ENCODE peak calls at places on chromosome 9, in nine cellular contexts. B is HCT116, R is ovary, V is IMR-90, G is body of pancreas, J is kidney, H is breast epithelium, L is sigmoid colon, Q is GM12878. I is an unnamed sample. For H3K9me3, the result is how much of the 10 kb centered on the place peaks cover.

GRCh38 chr9:21506910-21507795 is 25.0 kb upstream of the IFNE start:
- DNase-seq in B (no peak), R (no peak), V (peak), G (peak), J (no peak), H (no peak), L (no peak), Q (no peak), I (no peak)

GRCh38 chr9:80191108-80191507 is 619.3 kb downstream of the TLE4 start:
- DNase-seq in B (no peak), R (no peak), V (peak), G (no peak), J (no peak), H (no peak), L (no peak), Q (no peak), I (no peak)

GRCh38 chr9:9352877-9353481 is 1259.8 kb downstream of the PTPRD start:
- DNase-seq in B (no peak), R (no peak), V (no peak), G (no peak), J (no peak), H (no peak), L (no peak), Q (no peak), I (no peak)

GRCh38 chr9:19085295-19085694 is 17.4 kb downstream of the HAUS6 start:
- DNase-seq in B (peak), R (no peak), V (no peak), G (no peak), J (no peak), H (no peak), L (no peak), Q (no peak), I (peak)

GRCh38 chr9:89996106-89996505 is 391.3 kb downstream of the GADD45G start:
- DNase-seq in B (no peak), R (no peak), V (no peak), G (no peak), J (no peak), H (peak), L (no peak), Q (no peak), I (no peak)

GRCh38 chr9:109031241-109031640 is 17.9 kb upstream of the CTNNAL1 start:
- DNase-seq in B (no peak), R (no peak), V (peak), G (no peak), J (no peak), H (no peak), L (no peak), Q (no peak), I (no peak)

GRCh38 chr9:133974631-133975341 is 17.3 kb downstream of the VAV2 start:
- DNase-seq in B (no peak), R (peak), V (no peak), G (peak), J (peak), H (no peak), L (peak), Q (no peak), I (no peak)

GRCh38 chr9:110343537-110343936 is 5.9 kb upstream of the TXNDC8 start:
- DNase-seq in B (no peak), R (no peak), V (no peak), G (no peak), J (no peak), H (no peak), L (no peak), Q (no peak), I (no peak)

GRCh38 chr9:102106446-102106845 is 368.0 kb upstream of the GRIN3A start:
- DNase-seq in B (no peak), R (no peak), V (no peak), G (no peak), J (no peak), H (no peak), L (no peak), Q (no peak), I (no peak)

GRCh38 chr9:100679834-100680233 is 102.0 kb downstream of the CAVIN4 start:
- DNase-seq in B (no peak), R (no peak), V (no peak), G (no peak), J (no peak), H (no peak), L (no peak), Q (no peak), I (no peak)

GRCh38 chr9:111529787-111530186 is 4.8 kb downstream of the ZNF483 start:
- DNase-seq in B (no peak), R (no peak), V (no peak), G (no peak), J (no peak), H (no peak), L (no peak), Q (no peak), I (no peak)

GRCh38 chr9:98375138-98375726 is 119.8 kb upstream of the TBC1D2 start:
- DNase-seq in B (no peak), R (no peak), V (peak), G (no peak), J (no peak), H (no peak), L (no peak), Q (no peak), I (no peak)

GRCh38 chr9:70594546-70594945 is 180.1 kb upstream of the KLF9 start:
- DNase-seq in B (no peak), R (no peak), V (no peak), G (no peak), J (no peak), H (no peak), L (no peak), Q (no peak), I (no peak)

GRCh38 chr9:131262327-131263032 is 13.8 kb downstream of the FAM78A start:
- DNase-seq in B (no peak), R (no peak), V (peak), G (no peak), J (no peak), H (no peak), L (no peak), Q (no peak), I (peak)

GRCh38 chr9:13804532-13804931 is 509.4 kb downstream of the NFIB start:
- DNase-seq in B (no peak), R (no peak), V (peak), G (no peak), J (no peak), H (no peak), L (no peak), Q (no peak), I (no peak)

GRCh38 chr9:19517202-19517942 is 108.6 kb downstream of the ACER2 start:
- DNase-seq in B (no peak), R (no peak), V (no peak), G (no peak), J (no peak), H (no peak), L (no peak), Q (no peak), I (no peak)

GRCh38 chr9:88697764-88698436 is 162.9 kb downstream of the NXNL2 start:
- DNase-seq in B (no peak), R (no peak), V (peak), G (no peak), J (no peak), H (no peak), L (no peak), Q (no peak), I (no peak)

GRCh38 chr9:114031948-114032688 is 46.0 kb downstream of the AMBP start:
- DNase-seq in B (no peak), R (no peak), V (no peak), G (no peak), J (no peak), H (peak), L (peak), Q (no peak), I (no peak)

GRCh38 chr9:113446323-113446740 is 17.2 kb upstream of the RGS3 start:
- DNase-seq in B (peak), R (no peak), V (peak), G (peak), J (no peak), H (no peak), L (no peak), Q (peak), I (peak)

GRCh38 chr9:16039103-16039987 is 486.5 kb downstream of the CCDC171 start:
- DNase-seq in B (peak), R (peak), V (peak), G (no peak), J (no peak), H (no peak), L (peak), Q (no peak), I (no peak)

GRCh38 chr9:123174079-123174478 is 94.3 kb downstream of the STRBP start:
- DNase-seq in B (no peak), R (no peak), V (no peak), G (no peak), J (no peak), H (no peak), L (no peak), Q (no peak), I (no peak)

GRCh38 chr9:99189186-99189585 is 32.6 kb downstream of the ALG2 start:
- DNase-seq in B (no peak), R (no peak), V (no peak), G (no peak), J (no peak), H (no peak), L (no peak), Q (no peak), I (no peak)

GRCh38 chr9:61674882-61675281 is 485.0 kb downstream of the SPATA31A7 start:
- DNase-seq in B (no peak), R (no peak), V (no peak), G (no peak), J (no peak), H (no peak), L (no peak), Q (no peak), I (no peak)
- H3K9me3 ChIP-seq in B (under half), R (under half), V (under half), G (under half), J (under half), H (under half), L (under half), Q (under half), I (under half)

GRCh38 chr9:104740596-104740995 is 6.9 kb upstream of the NIPSNAP3A start:
- DNase-seq in B (no peak), R (no peak), V (peak), G (no peak), J (no peak), H (no peak), L (no peak), Q (no peak), I (no peak)
- H3K4me3 ChIP-seq in B (no peak), R (no peak), V (no peak), G (no peak), J (no peak), H (no peak), L (no peak), Q (no peak), I (no peak)

DNA sequence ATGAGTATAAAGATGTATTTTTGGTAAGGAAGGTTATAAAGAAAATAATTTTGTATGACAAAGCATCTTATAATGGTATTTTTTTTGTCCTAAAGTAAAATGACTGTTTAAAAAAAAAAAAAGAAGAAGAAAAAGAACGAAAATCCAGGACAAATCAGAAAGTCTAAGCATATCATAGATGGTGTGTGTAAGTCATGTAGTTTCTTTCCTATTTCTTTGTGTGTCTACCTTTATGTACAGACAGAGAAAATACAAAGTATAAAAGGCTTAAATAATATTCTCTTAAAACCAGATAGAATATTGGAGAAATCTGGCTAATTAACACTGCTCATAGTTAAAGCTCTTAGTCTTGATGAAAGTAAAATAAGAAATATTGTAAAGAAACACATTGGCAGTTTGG is 7.7 kb downstream of the RIGI start:
- DNase-seq in B (no peak), R (no peak), V (no peak), G (no peak), J (no peak), H (no peak), L (no peak), Q (no peak), I (no peak)
- H3K9me3 ChIP-seq in B (under half), R (under half), V (under half), G (under half), J (under half), H (under half), L (under half), Q (under half), I (under half)

DNA sequence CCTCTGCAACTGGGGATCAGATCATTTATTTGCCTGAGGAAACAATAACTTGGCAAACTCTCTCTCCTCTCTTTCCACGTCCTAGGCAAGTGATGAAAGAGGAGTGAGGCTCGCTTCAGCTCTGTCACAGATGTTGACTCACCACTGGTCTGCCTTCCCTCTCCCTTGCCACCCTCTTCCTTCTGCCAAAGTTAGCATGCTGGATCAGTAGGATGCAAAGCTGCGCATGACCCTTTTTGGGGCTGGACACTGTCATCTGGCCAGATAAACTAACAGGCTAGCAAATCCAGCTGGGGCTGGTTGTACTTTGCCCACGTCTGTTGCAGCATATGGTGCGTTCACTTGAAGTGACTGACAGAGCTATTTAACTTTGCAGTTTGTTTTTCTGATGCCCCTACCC is 36.2 kb upstream of the SMARCA2 start:
- DNase-seq in B (no peak), R (no peak), V (peak), G (peak), J (no peak), H (no peak), L (no peak), Q (no peak), I (no peak)
- H3K4me3 ChIP-seq in B (no peak), R (no peak), V (no peak), G (no peak), J (no peak), H (no peak), L (no peak), Q (no peak), I (no peak)

GRCh38 chr9:23962101-23962500 is 136.1 kb upstream of the ELAVL2 start:
- DNase-seq in B (no peak), R (no peak), V (no peak), G (no peak), J (no peak), H (no peak), L (no peak), Q (no peak), I (no peak)
- H3K9me3 ChIP-seq in B (under half), R (under half), V (under half), G (under half), J (under half), H (under half), L (under half), Q (under half), I (under half)

GRCh38 chr9:95494416-95495371 is 22.1 kb downstream of the PTCH1 start:
- DNase-seq in B (no peak), R (peak), V (no peak), G (peak), J (peak), H (no peak), L (peak), Q (peak), I (peak)
- H3K4me3 ChIP-seq in B (no peak), R (no peak), V (no peak), G (no peak), J (no peak), H (no peak), L (peak), Q (peak), I (peak)

DNA sequence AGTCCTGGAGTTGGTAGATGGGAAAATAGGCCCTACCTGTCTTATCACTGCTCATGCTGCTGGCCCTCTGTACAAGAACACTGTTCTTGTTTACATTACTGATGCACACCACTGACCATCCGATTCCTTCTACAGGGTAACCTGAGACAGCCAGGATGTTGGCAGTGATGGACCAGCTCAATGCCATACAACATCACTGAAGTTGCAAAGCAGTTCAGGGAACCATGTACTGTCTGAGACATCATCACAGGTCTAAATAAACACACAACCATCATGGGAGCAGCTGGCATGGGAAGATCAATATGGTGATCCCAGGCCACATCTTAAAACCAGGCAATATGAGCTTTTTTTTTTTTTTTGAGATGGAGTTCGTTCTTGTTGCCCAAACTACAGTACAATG is 59.0 kb downstream of the IARS1 start:
- DNase-seq in B (no peak), R (no peak), V (no peak), G (no peak), J (no peak), H (no peak), L (no peak), Q (no peak), I (no peak)
- H3K9me3 ChIP-seq in B (under half), R (under half), V (under half), G (under half), J (under half), H (under half), L (under half), Q (under half), I (under half)

GRCh38 chr9:116334581-116335150 is 181.1 kb downstream of the PAPPA start:
- DNase-seq in B (no peak), R (no peak), V (no peak), G (no peak), J (no peak), H (no peak), L (no peak), Q (no peak), I (no peak)
- H3K4me3 ChIP-seq in B (no peak), R (no peak), V (no peak), G (no peak), J (no peak), H (no peak), L (no peak), Q (no peak), I (no peak)

DNA sequence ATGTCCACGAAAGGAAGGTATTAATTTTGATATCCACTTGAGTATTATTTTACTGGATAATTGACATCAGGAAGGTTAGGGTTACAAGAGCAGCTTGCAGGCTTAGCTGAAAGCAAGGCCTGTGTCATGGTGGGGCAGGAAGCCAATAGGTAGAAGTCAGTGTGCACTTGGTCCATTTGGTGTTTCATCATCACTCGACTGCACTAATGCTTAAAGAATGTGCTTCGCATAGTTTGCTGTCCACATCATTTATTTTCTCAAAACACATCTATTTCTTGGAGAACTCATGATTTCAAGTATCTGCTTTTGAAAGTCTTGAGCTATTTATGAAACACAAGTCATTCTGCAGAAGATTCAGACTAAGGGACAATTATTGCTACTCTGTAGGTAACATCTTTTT is 59.6 kb upstream of the GNA14 start:
- DNase-seq in B (peak), R (peak), V (peak), G (peak), J (no peak), H (no peak), L (peak), Q (no peak), I (no peak)
- H3K9me3 ChIP-seq in B (under half), R (under half), V (under half), G (under half), J (under half), H (under half), L (under half), Q (under half), I (under half)

DNA sequence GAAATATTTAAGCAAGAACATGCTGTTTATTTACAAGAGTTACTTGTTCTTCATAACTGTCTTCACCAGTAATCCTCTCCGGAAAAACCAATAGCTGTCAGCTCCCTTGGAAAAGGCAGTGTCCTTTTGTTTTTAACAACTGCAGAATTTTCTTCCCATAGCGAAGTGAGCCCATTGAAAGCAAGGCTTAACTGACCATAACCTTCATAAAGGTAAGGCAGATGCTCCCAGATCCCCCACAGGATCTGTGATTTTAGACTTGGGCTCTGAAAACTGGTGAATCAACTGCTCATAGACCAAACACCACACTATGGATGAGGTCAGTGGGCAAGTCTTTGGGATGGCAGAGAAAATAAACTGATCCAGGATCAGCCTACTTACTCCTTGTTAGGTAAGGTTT is 155.0 kb downstream of the GLIS3 start:
- DNase-seq in B (no peak), R (no peak), V (no peak), G (no peak), J (no peak), H (no peak), L (no peak), Q (no peak), I (no peak)
- H3K4me3 ChIP-seq in B (no peak), R (no peak), V (no peak), G (no peak), J (peak), H (peak), L (no peak), Q (no peak), I (no peak)

I was measured in naive thymus-derived CD4-positive, alpha-beta T cell.